ENCODE peak calls at places on chromosomes 5 and 9, in six cellular contexts. One of them, this sample, is unnamed.
A peak's percentile ranks its signal among the peaks of the same experiment; 100 is the strongest.

GRCh38 chr5:59093329-59093728 is 510.5 kb downstream of the RAB3C start:
- DNase-seq in IMR-90: peak; percentile 19
- DNase-seq in HCT116: no peak
- DNase-seq in psoas muscle: no peak
- DNase-seq in epithelial cell of esophagus: peak; percentile 17
- DNase-seq in HL-60: no peak
- DNase-seq in this sample: no peak

GRCh38 chr5:167643616-167644015 is 647.8 kb upstream of the WWC1 start:
- DNase-seq in IMR-90: no peak
- DNase-seq in epithelial cell of esophagus: peak; percentile 38
- DNase-seq in HL-60: no peak
- DNase-seq in psoas muscle: no peak
- DNase-seq in HCT116: no peak
- DNase-seq in this sample: no peak

GRCh38 chr5:134227259-134227658 is 1.4 kb upstream of the PPP2CA start:
- DNase-seq in HCT116: no peak
- DNase-seq in HL-60: no peak
- DNase-seq in IMR-90: peak; percentile 23
- DNase-seq in psoas muscle: no peak
- DNase-seq in epithelial cell of esophagus: peak; percentile 80
- DNase-seq in this sample: peak; percentile 52

GRCh38 chr5:63686938-63687337 is 275.3 kb downstream of the HTR1A start:
- DNase-seq in IMR-90: no peak
- DNase-seq in psoas muscle: no peak
- DNase-seq in epithelial cell of esophagus: peak; percentile 22
- DNase-seq in HL-60: no peak
- DNase-seq in HCT116: no peak
- DNase-seq in this sample: no peak

GRCh38 chr5:139671096-139671841 is 23.1 kb downstream of the CXXC5 start:
- DNase-seq in psoas muscle: no peak
- DNase-seq in IMR-90: no peak
- DNase-seq in epithelial cell of esophagus: peak; percentile 35
- DNase-seq in HL-60: no peak
- DNase-seq in HCT116: no peak
- DNase-seq in this sample: no peak

GRCh38 chr9:114405294-114406034 is 17.7 kb upstream of the AKNA start:
- DNase-seq in epithelial cell of esophagus: peak; percentile 86
- DNase-seq in HCT116: peak; percentile 48
- DNase-seq in IMR-90: peak; percentile 78
- DNase-seq in psoas muscle: peak; percentile 80
- DNase-seq in HL-60: no peak
- DNase-seq in this sample: peak; percentile 70

GRCh38 chr5:74865293-74865798 is 841 bp downstream of the FAM169A start:
- DNase-seq in epithelial cell of esophagus: peak; percentile 10
- DNase-seq in HCT116: no peak
- DNase-seq in IMR-90: no peak
- DNase-seq in psoas muscle: no peak
- DNase-seq in HL-60: no peak
- DNase-seq in this sample: no peak

GRCh38 chr5:141431286-141431685 is 979 bp downstream of the PCDHGA12 start:
- DNase-seq in HL-60: no peak
- DNase-seq in IMR-90: no peak
- DNase-seq in HCT116: no peak
- DNase-seq in psoas muscle: no peak
- DNase-seq in epithelial cell of esophagus: no peak
- DNase-seq in this sample: no peak

GRCh38 chr9:5879419-5880181 is 11.1 kb upstream of the MLANA start:
- DNase-seq in HCT116: peak; percentile 88
- DNase-seq in epithelial cell of esophagus: peak; percentile 94
- DNase-seq in HL-60: no peak
- DNase-seq in psoas muscle: no peak
- DNase-seq in IMR-90: peak; percentile 71
- DNase-seq in this sample: peak; percentile 84

GRCh38 chr5:157219491-157220271 is 39.0 kb downstream of the ITK start:
- DNase-seq in psoas muscle: no peak
- DNase-seq in epithelial cell of esophagus: no peak
- DNase-seq in HCT116: no peak
- DNase-seq in IMR-90: no peak
- DNase-seq in HL-60: no peak
- DNase-seq in this sample: no peak

GRCh38 chr5:180818275-180818674 is 15.7 kb upstream of the MGAT1 start:
- DNase-seq in HCT116: no peak
- DNase-seq in IMR-90: no peak
- DNase-seq in epithelial cell of esophagus: no peak
- DNase-seq in HL-60: no peak
- DNase-seq in psoas muscle: no peak
- DNase-seq in this sample: no peak

GRCh38 chr9:4306788-4307144 is 6.9 kb upstream of the GLIS3 start:
- DNase-seq in HCT116: no peak
- DNase-seq in IMR-90: no peak
- DNase-seq in HL-60: no peak
- DNase-seq in epithelial cell of esophagus: no peak
- DNase-seq in psoas muscle: no peak
- DNase-seq in this sample: no peak

GRCh38 chr5:72140711-72141110 is 33.4 kb downstream of the MAP1B start:
- DNase-seq in psoas muscle: no peak
- DNase-seq in epithelial cell of esophagus: no peak
- DNase-seq in HCT116: no peak
- DNase-seq in IMR-90: no peak
- DNase-seq in HL-60: no peak
- DNase-seq in this sample: peak; percentile 47

GRCh38 chr9:133634024-133634691 is 2.0 kb upstream of the DBH start:
- DNase-seq in IMR-90: no peak
- DNase-seq in psoas muscle: peak; percentile 40
- DNase-seq in HCT116: no peak
- DNase-seq in HL-60: no peak
- DNase-seq in epithelial cell of esophagus: no peak
- DNase-seq in this sample: no peak

GRCh38 chr9:131654857-131655577 is 84.9 kb downstream of the RAPGEF1 start:
- DNase-seq in IMR-90: no peak
- DNase-seq in epithelial cell of esophagus: no peak
- DNase-seq in HL-60: no peak
- DNase-seq in psoas muscle: no peak
- DNase-seq in HCT116: no peak
- DNase-seq in this sample: no peak

GRCh38 chr9:84170521-84171141 is 169.9 kb downstream of the SLC28A3 start:
- DNase-seq in HCT116: peak; percentile 81
- DNase-seq in psoas muscle: peak; percentile 94
- DNase-seq in IMR-90: peak; percentile 98
- DNase-seq in HL-60: no peak
- DNase-seq in epithelial cell of esophagus: peak; percentile 86
- DNase-seq in this sample: peak; percentile 98

GRCh38 chr5:138330813-138331448 is 673 bp downstream of the CDC25C start:
- DNase-seq in HL-60: no peak
- DNase-seq in psoas muscle: no peak
- DNase-seq in HCT116: no peak
- DNase-seq in epithelial cell of esophagus: peak; percentile 33
- DNase-seq in IMR-90: no peak
- DNase-seq in this sample: peak; percentile 37

GRCh38 chr5:133401731-133402347 is 210.5 kb downstream of the FSTL4 start:
- DNase-seq in IMR-90: no peak
- DNase-seq in epithelial cell of esophagus: no peak
- DNase-seq in HL-60: no peak
- DNase-seq in HCT116: no peak
- DNase-seq in psoas muscle: no peak
- DNase-seq in this sample: no peak

GRCh38 chr5:147621016-147621415 is 111.1 kb upstream of the DPYSL3 start:
- DNase-seq in HCT116: no peak
- DNase-seq in IMR-90: no peak
- DNase-seq in HL-60: no peak
- DNase-seq in epithelial cell of esophagus: no peak
- DNase-seq in psoas muscle: no peak
- DNase-seq in this sample: no peak

GRCh38 chr9:811101-811531 is 30.4 kb upstream of the DMRT1 start:
- DNase-seq in HL-60: no peak
- DNase-seq in HCT116: no peak
- DNase-seq in psoas muscle: no peak
- DNase-seq in epithelial cell of esophagus: peak; percentile 93
- DNase-seq in IMR-90: peak; percentile 60
- DNase-seq in this sample: peak; percentile 11

GRCh38 chr9:3525088-3525835 is 539 bp downstream of the RFX3 start:
- DNase-seq in HCT116: no peak
- DNase-seq in IMR-90: no peak
- DNase-seq in HL-60: no peak
- DNase-seq in psoas muscle: peak; percentile 75
- DNase-seq in epithelial cell of esophagus: no peak
- DNase-seq in this sample: no peak

GRCh38 chr9:133114451-133114885 is 6.6 kb downstream of the RALGDS start:
- DNase-seq in IMR-90: peak; percentile 21
- DNase-seq in HL-60: no peak
- DNase-seq in psoas muscle: peak; percentile 88
- DNase-seq in epithelial cell of esophagus: peak; percentile 44
- DNase-seq in HCT116: no peak
- DNase-seq in this sample: peak; percentile 85

GRCh38 chr5:149500922-149501582 is 50.2 kb downstream of the CSNK1A1 start:
- DNase-seq in HCT116: no peak
- DNase-seq in psoas muscle: no peak
- DNase-seq in epithelial cell of esophagus: no peak
- DNase-seq in IMR-90: peak; percentile 94
- DNase-seq in HL-60: no peak
- DNase-seq in this sample: peak; percentile 74

GRCh38 chr5:135369952-135370351 is 29.1 kb downstream of the MACROH2A1 start:
- DNase-seq in HL-60: no peak
- DNase-seq in psoas muscle: no peak
- DNase-seq in HCT116: no peak
- DNase-seq in epithelial cell of esophagus: no peak
- DNase-seq in IMR-90: no peak
- DNase-seq in this sample: no peak

DNA sequence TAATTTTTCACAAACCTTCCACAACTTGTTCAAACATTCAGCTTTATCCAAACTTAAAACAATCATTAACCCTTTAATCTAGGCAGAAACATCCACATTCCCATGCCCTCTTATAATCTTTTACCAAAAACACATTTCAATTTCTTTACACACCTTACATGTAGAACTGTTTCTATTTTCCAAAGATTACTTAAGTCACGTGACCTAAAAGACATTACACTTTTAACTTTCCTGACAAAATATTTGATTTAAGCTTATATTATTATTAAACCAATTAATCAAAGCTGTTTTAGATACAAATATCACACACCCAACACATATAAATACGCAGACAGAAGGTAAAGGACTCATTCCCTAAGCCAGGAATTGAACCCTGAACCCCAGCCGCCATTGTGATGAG is 21.0 kb upstream of the MRPS30 start:
- DNase-seq in HCT116: no peak
- DNase-seq in epithelial cell of esophagus: no peak
- DNase-seq in psoas muscle: no peak
- DNase-seq in HL-60: no peak
- DNase-seq in IMR-90: no peak
- DNase-seq in this sample: no peak
- H3K4me3 ChIP-seq in HCT116: no peak overlapping the region
- H3K4me3 ChIP-seq in epithelial cell of esophagus: no peak overlapping the region
- H3K4me3 ChIP-seq in psoas muscle: no peak overlapping the region
- H3K4me3 ChIP-seq in HL-60: no peak overlapping the region
- H3K4me3 ChIP-seq in IMR-90: no peak overlapping the region
- H3K4me3 ChIP-seq in this sample: no peak overlapping the region

GRCh38 chr9:121478816-121479676 is 20.6 kb downstream of the GGTA1 start:
- DNase-seq in IMR-90: no peak
- DNase-seq in HL-60: no peak
- DNase-seq in epithelial cell of esophagus: no peak
- DNase-seq in psoas muscle: no peak
- DNase-seq in HCT116: no peak
- DNase-seq in this sample: no peak
- H3K4me3 ChIP-seq in IMR-90: no peak overlapping the region
- H3K4me3 ChIP-seq in HL-60: no peak overlapping the region
- H3K4me3 ChIP-seq in epithelial cell of esophagus: no peak overlapping the region
- H3K4me3 ChIP-seq in psoas muscle: no peak overlapping the region
- H3K4me3 ChIP-seq in HCT116: no peak overlapping the region
- H3K4me3 ChIP-seq in this sample: no peak overlapping the region

GRCh38 chr5:171493646-171494393 is 74.4 kb downstream of the FGF18 start:
- DNase-seq in HL-60: no peak
- DNase-seq in HCT116: no peak
- DNase-seq in epithelial cell of esophagus: no peak
- DNase-seq in psoas muscle: no peak
- DNase-seq in IMR-90: no peak
- DNase-seq in this sample: no peak

GRCh38 chr5:171495122-171495700 is 75.8 kb downstream of the FGF18 start:
- DNase-seq in HL-60: no peak
- DNase-seq in IMR-90: no peak
- DNase-seq in HCT116: peak; percentile 28
- DNase-seq in psoas muscle: no peak
- DNase-seq in epithelial cell of esophagus: no peak
- DNase-seq in this sample: no peak

GRCh38 chr5:171496431-171496830 is 77.0 kb downstream of the FGF18 start:
- DNase-seq in HCT116: no peak
- DNase-seq in epithelial cell of esophagus: no peak
- DNase-seq in HL-60: no peak
- DNase-seq in IMR-90: no peak
- DNase-seq in psoas muscle: no peak
- DNase-seq in this sample: no peak

GRCh38 chr5:171494452-171495121 is 75.1 kb downstream of the FGF18 start:
- DNase-seq in IMR-90: peak; percentile 59
- DNase-seq in epithelial cell of esophagus: peak; percentile 40
- DNase-seq in HCT116: peak; percentile 52
- DNase-seq in HL-60: no peak
- DNase-seq in psoas muscle: peak; percentile 74
- DNase-seq in this sample: peak; percentile 80

GRCh38 chr5:171492781-171493180 is 73.3 kb downstream of the FGF18 start:
- DNase-seq in psoas muscle: no peak
- DNase-seq in HL-60: no peak
- DNase-seq in IMR-90: no peak
- DNase-seq in HCT116: peak; percentile 75
- DNase-seq in epithelial cell of esophagus: no peak
- DNase-seq in this sample: no peak
- H3K4me3 ChIP-seq in psoas muscle: no peak overlapping the region
- H3K4me3 ChIP-seq in HL-60: no peak overlapping the region
- H3K4me3 ChIP-seq in IMR-90: no peak overlapping the region
- H3K4me3 ChIP-seq in HCT116: no peak overlapping the region
- H3K4me3 ChIP-seq in epithelial cell of esophagus: no peak overlapping the region
- H3K4me3 ChIP-seq in this sample: no peak overlapping the region

DNA sequence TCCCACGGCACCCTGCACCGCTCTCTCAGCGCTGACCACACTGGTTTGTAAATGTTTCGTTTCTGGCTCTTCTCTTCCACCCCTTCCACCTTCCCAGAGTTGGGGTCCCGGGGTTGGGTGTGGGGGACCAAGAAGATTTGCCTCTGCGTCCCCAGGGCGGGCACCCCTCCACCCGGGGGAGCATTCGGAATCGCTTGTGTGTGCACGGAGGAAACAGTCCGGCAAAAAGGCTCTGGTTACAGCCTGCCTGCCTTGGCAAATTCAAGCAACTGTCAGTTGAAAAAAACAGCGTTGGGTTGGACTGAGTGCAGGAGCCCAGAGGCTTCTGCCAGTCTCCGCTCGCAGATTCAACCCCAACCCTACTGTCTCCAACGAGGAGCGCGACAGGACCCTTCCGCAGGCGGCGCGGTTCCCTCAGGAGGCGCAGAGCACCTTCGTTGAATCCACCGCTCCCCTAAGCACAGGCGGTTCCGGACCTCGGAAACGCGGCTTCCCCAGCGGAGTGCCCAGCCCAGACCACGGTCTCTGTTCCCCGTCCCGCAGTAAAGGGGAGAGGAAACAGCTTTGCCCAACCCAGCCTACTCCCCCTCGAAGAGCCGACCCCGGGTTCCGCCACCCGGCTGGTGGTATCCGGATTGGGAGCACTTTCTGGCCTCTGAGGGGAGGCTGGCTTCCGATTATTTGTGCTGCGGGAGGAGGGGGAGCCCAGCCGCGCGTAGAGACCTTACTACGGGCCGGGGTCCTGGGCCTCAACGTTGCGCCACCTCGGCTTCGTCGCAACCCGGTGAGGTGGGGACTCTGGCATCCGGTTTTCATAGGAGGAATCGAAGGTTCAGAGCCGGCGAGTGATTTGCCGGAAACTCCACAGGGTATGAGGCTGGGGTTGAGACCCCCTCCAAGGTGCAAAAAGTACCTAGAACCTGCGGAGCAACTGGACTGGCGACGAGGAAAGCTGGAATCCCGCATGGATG is 9.6 kb downstream of the LHX6 start:
- DNase-seq in epithelial cell of esophagus: no peak
- DNase-seq in IMR-90: peak; percentile 26
- DNase-seq in HCT116: no peak
- DNase-seq in psoas muscle: no peak
- DNase-seq in HL-60: no peak
- DNase-seq in this sample: no peak
- H3K4me3 ChIP-seq in epithelial cell of esophagus: peak overlapping the region; percentile 19
- H3K4me3 ChIP-seq in IMR-90: no peak overlapping the region
- H3K4me3 ChIP-seq in HCT116: no peak overlapping the region
- H3K4me3 ChIP-seq in psoas muscle: peak overlapping the region; percentile 51
- H3K4me3 ChIP-seq in HL-60: no peak overlapping the region
- H3K4me3 ChIP-seq in this sample: no peak overlapping the region

This sample was measured in foreskin fibroblast.